ENCODE peak calls at places on chromosomes 12 and 14, in four cellular contexts. One of them, this sample, is unnamed.

GRCh38 chr14:61927521-61927920 is 165.3 kb downstream of the SNAPC1 start:
- DNase-seq in left lobe of liver: no peak
- DNase-seq in D341Med: no peak
- DNase-seq in sigmoid colon: no peak
- DNase-seq in this sample: peak; percentile 6

GRCh38 chr12:40689576-40689975 is 2.7 kb upstream of the CNTN1 start:
- DNase-seq in left lobe of liver: no peak
- DNase-seq in D341Med: no peak
- DNase-seq in sigmoid colon: no peak
- DNase-seq in this sample: no peak

GRCh38 chr12:115383668-115384067 is 699.7 kb upstream of the TBX3 start:
- DNase-seq in left lobe of liver: no peak
- DNase-seq in D341Med: no peak
- DNase-seq in sigmoid colon: no peak
- DNase-seq in this sample: no peak

GRCh38 chr14:99596071-99596627 is 7.9 kb downstream of the CCDC85C start:
- DNase-seq in left lobe of liver: no peak
- DNase-seq in D341Med: no peak
- DNase-seq in sigmoid colon: peak; percentile 82
- DNase-seq in this sample: no peak

GRCh38 chr14:96626916-96627315 is 124.7 kb downstream of the PAPOLA start:
- DNase-seq in left lobe of liver: peak; percentile 18
- DNase-seq in D341Med: peak; percentile 6
- DNase-seq in sigmoid colon: no peak
- DNase-seq in this sample: no peak

GRCh38 chr12:123614531-123614930 is 12.6 kb downstream of the DDX55 start:
- DNase-seq in left lobe of liver: no peak
- DNase-seq in D341Med: no peak
- DNase-seq in sigmoid colon: no peak
- DNase-seq in this sample: no peak

GRCh38 chr14:104514156-104514848 is 65.3 kb upstream of the C14orf180 start:
- DNase-seq in left lobe of liver: peak; percentile 39
- DNase-seq in D341Med: no peak
- DNase-seq in sigmoid colon: no peak
- DNase-seq in this sample: no peak

GRCh38 chr12:19251481-19251880 is 121.9 kb downstream of the PLEKHA5 start:
- DNase-seq in left lobe of liver: no peak
- DNase-seq in D341Med: no peak
- DNase-seq in sigmoid colon: no peak
- DNase-seq in this sample: no peak

GRCh38 chr12:93127582-93128331 is 198.7 kb upstream of the EEA1 start:
- DNase-seq in left lobe of liver: peak; percentile 87
- DNase-seq in D341Med: no peak
- DNase-seq in sigmoid colon: peak; percentile 91
- DNase-seq in this sample: peak; percentile 9

GRCh38 chr12:45785315-45785714 is 55.8 kb downstream of the ARID2 start:
- DNase-seq in left lobe of liver: no peak
- DNase-seq in D341Med: no peak
- DNase-seq in sigmoid colon: no peak
- DNase-seq in this sample: no peak

GRCh38 chr12:88503344-88503743 is 76.9 kb downstream of the KITLG start:
- DNase-seq in left lobe of liver: no peak
- DNase-seq in D341Med: no peak
- DNase-seq in sigmoid colon: no peak
- DNase-seq in this sample: no peak

GRCh38 chr12:26994109-26994508 is 20.1 kb downstream of the TM7SF3 start:
- DNase-seq in left lobe of liver: no peak
- DNase-seq in D341Med: no peak
- DNase-seq in sigmoid colon: no peak
- DNase-seq in this sample: no peak

GRCh38 chr12:25653487-25654175 is 100.5 kb upstream of the LMNTD1 start:
- DNase-seq in left lobe of liver: no peak
- DNase-seq in D341Med: no peak
- DNase-seq in sigmoid colon: no peak
- DNase-seq in this sample: no peak

GRCh38 chr12:94148841-94149780 is 734 bp downstream of the PLXNC1 start:
- DNase-seq in left lobe of liver: peak; percentile 62
- DNase-seq in D341Med: peak; percentile 79
- DNase-seq in sigmoid colon: no peak
- DNase-seq in this sample: peak; percentile 78

GRCh38 chr12:72872488-72872887 is 600.3 kb downstream of the TRHDE start:
- DNase-seq in left lobe of liver: no peak
- DNase-seq in D341Med: no peak
- DNase-seq in sigmoid colon: no peak
- DNase-seq in this sample: peak; percentile 36

GRCh38 chr12:120961604-120962486 is 16.5 kb upstream of the HNF1A start:
- DNase-seq in left lobe of liver: peak; percentile 85
- DNase-seq in D341Med: no peak
- DNase-seq in sigmoid colon: no peak
- DNase-seq in this sample: peak; percentile 31

GRCh38 chr14:38207342-38207741 is 362 bp upstream of the SSTR1 start:
- DNase-seq in left lobe of liver: no peak
- DNase-seq in D341Med: no peak
- DNase-seq in sigmoid colon: no peak
- DNase-seq in this sample: peak; percentile 10

GRCh38 chr14:106174206-106174605 is 647.8 kb downstream of the TMEM121 start:
- DNase-seq in left lobe of liver: no peak
- DNase-seq in D341Med: no peak
- DNase-seq in sigmoid colon: no peak
- DNase-seq in this sample: no peak

This sample was measured in neural progenitor cell.